ENCODE peak calls at places on chromosomes 3 and 15, in eight cellular contexts. Y is AG04450, E is foreskin keratinocyte, M is IMR-90, P is sigmoid colon, D is esophagus squamous epithelium, O is MM.1S, W is OCI-LY7. U is an unnamed sample.

GRCh38 chr3:28980631-28981030 is 300.2 kb upstream of the RBMS3 start:
- DNase-seq in P (no peak), O (no peak), Y (no peak), M (no peak), W (no peak), D (no peak), E (peak), U (no peak)

GRCh38 chr3:46661776-46662766 is 31.4 kb downstream of the ALS2CL start:
- DNase-seq in Y (no peak), P (peak), E (no peak), D (no peak), M (no peak), W (no peak), O (no peak), U (no peak)

GRCh38 chr15:69524850-69525249 is 72.2 kb downstream of the RPLP1 start:
- DNase-seq in E (no peak), O (no peak), M (no peak), P (no peak), Y (no peak), W (no peak), D (no peak), U (no peak)

GRCh38 chr3:119352235-119352634 is 58.1 kb downstream of the ARHGAP31 start:
- DNase-seq in O (peak), W (peak), M (peak), Y (no peak), P (no peak), E (no peak), D (no peak), U (no peak)

GRCh38 chr15:34659056-34659455 is 75.6 kb upstream of the GOLGA8B start:
- DNase-seq in P (no peak), D (no peak), O (no peak), E (no peak), Y (no peak), W (no peak), M (no peak), U (no peak)

GRCh38 chr3:64530434-64531049 is 157.3 kb downstream of the ADAMTS9 start:
- DNase-seq in P (peak), Y (no peak), E (peak), O (peak), W (peak), M (peak), D (no peak), U (peak)

GRCh38 chr15:29089731-29090616 is 179.6 kb downstream of the NSMCE3 start:
- DNase-seq in O (no peak), Y (peak), D (no peak), E (no peak), P (peak), W (no peak), M (peak), U (no peak)

GRCh38 chr3:43909149-43909548 is 218.4 kb downstream of the ABHD5 start:
- DNase-seq in O (no peak), E (no peak), P (no peak), M (peak), Y (no peak), W (no peak), D (no peak), U (no peak)

GRCh38 chr3:150610785-150611184 is 7.7 kb downstream of the SELENOT start:
- DNase-seq in E (no peak), P (no peak), O (no peak), M (no peak), D (no peak), W (no peak), Y (no peak), U (no peak)

GRCh38 chr3:57752307-57752706 is 3.8 kb upstream of the SLMAP start:
- DNase-seq in D (no peak), M (peak), E (peak), P (no peak), W (no peak), O (no peak), Y (no peak), U (peak)

GRCh38 chr3:46221368-46221767 is 13.3 kb upstream of the CCR1 start:
- DNase-seq in O (no peak), Y (no peak), P (no peak), M (no peak), D (no peak), W (no peak), E (no peak), U (no peak)

GRCh38 chr3:123655400-123655799 is 70.5 kb upstream of the HACD2 start:
- DNase-seq in E (no peak), Y (no peak), M (no peak), P (peak), W (no peak), O (no peak), D (no peak), U (no peak)

GRCh38 chr3:122310361-122310760 is 14.7 kb upstream of the CSTA start:
- DNase-seq in E (peak), O (no peak), P (no peak), Y (no peak), D (no peak), W (no peak), M (no peak), U (peak)

GRCh38 chr3:123346726-123347125 is 102.2 kb downstream of the ADCY5 start:
- DNase-seq in M (no peak), E (no peak), O (no peak), Y (no peak), W (no peak), P (peak), D (no peak), U (no peak)

GRCh38 chr3:18870642-18871041 is 277.7 kb upstream of the KCNH8 start:
- DNase-seq in Y (no peak), E (peak), W (no peak), M (no peak), D (no peak), O (no peak), P (no peak), U (no peak)

GRCh38 chr15:33209575-33210519 is 15.3 kb upstream of the FMN1 start:
- DNase-seq in O (no peak), P (no peak), M (no peak), D (no peak), Y (no peak), W (peak), E (no peak), U (no peak)

GRCh38 chr3:16723994-16724393 is 118.8 kb upstream of the DAZL start:
- DNase-seq in Y (no peak), D (no peak), W (peak), P (no peak), O (peak), E (peak), M (peak), U (no peak)

GRCh38 chr3:129486057-129487035 is 42.1 kb upstream of the RHO start:
- DNase-seq in P (peak), O (no peak), M (peak), E (no peak), W (no peak), D (no peak), Y (peak), U (no peak)

GRCh38 chr15:67178569-67179210 is 75.8 kb downstream of the AAGAB start:
- DNase-seq in O (no peak), P (no peak), E (peak), D (no peak), M (peak), Y (peak), W (no peak), U (no peak)

GRCh38 chr15:52787123-52787503 is 3.0 kb downstream of the ONECUT1 start:
- DNase-seq in W (no peak), Y (no peak), P (no peak), O (no peak), D (no peak), M (no peak), E (no peak), U (no peak)

GRCh38 chr15:69972436-69972835 is 125.3 kb downstream of the TLE3 start:
- DNase-seq in Y (no peak), D (no peak), O (no peak), E (no peak), W (no peak), P (no peak), M (no peak), U (no peak)

GRCh38 chr3:51391566-51392300 is 648 bp downstream of the RBM15B start:
- DNase-seq in D (no peak), E (peak), W (peak), M (peak), Y (no peak), P (no peak), O (peak), U (no peak)

GRCh38 chr3:10465161-10465560 is 40.2 kb downstream of the ATP2B2 start:
- DNase-seq in M (no peak), D (no peak), Y (no peak), O (no peak), E (no peak), P (no peak), W (no peak), U (no peak)

GRCh38 chr15:93974804-93975481 is 256.4 kb upstream of the MCTP2 start:
- DNase-seq in D (no peak), O (peak), W (no peak), E (peak), M (peak), Y (peak), P (no peak), U (peak)

DNA sequence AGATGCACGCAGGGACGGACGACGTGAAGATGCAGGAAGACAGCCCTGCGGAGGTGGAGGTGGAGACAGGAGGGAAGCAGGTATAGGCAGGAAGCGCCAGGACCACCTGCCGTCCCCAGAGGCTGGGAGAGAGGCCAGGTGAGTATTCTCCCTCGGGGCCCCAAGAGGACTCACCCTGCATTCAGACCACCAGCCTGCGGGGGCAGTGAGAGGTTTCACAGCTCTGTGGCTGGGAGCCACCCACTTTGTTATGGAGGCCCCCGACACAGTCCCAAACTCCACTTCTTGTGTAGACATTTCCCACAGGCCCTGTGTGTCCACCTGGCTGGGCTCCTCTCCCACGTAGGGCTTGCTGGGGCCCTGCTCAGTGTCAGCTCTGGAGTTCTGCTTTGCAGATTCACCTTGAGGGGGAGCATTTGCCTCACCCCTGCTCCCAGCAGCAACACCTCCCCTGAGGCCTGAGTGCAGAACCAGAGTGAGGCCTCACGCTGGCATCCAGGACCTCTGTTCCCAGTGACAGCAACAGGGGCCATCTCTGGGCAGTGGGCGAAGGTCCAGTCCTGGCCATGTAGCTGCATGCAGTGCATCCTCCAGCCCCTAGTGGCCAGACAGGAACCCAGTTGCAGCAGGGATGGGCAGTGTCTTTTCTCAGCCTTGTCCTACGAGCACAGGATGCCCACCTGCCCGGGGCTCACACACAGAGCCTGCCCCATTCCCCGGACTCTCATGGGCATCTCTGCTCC is 119.4 kb upstream of the IQSEC1 start:
- DNase-seq in E (no peak), M (peak), D (no peak), O (no peak), Y (no peak), P (peak), W (no peak), U (no peak)
- TF ChIP-seq CTCF in E (peak), M (peak), D (no peak), O (peak), Y (peak), P (no peak), W (peak), U (peak)

GRCh38 chr15:57823325-57823860 is 116.9 kb downstream of the POLR2M start:
- DNase-seq in W (no peak), O (no peak), P (no peak), M (no peak), E (no peak), Y (no peak), D (no peak), U (no peak)
- H3K27ac ChIP-seq in W (no peak), O (no peak), P (no peak), M (no peak), E (no peak), Y (no peak), D (no peak), U (no peak)

DNA sequence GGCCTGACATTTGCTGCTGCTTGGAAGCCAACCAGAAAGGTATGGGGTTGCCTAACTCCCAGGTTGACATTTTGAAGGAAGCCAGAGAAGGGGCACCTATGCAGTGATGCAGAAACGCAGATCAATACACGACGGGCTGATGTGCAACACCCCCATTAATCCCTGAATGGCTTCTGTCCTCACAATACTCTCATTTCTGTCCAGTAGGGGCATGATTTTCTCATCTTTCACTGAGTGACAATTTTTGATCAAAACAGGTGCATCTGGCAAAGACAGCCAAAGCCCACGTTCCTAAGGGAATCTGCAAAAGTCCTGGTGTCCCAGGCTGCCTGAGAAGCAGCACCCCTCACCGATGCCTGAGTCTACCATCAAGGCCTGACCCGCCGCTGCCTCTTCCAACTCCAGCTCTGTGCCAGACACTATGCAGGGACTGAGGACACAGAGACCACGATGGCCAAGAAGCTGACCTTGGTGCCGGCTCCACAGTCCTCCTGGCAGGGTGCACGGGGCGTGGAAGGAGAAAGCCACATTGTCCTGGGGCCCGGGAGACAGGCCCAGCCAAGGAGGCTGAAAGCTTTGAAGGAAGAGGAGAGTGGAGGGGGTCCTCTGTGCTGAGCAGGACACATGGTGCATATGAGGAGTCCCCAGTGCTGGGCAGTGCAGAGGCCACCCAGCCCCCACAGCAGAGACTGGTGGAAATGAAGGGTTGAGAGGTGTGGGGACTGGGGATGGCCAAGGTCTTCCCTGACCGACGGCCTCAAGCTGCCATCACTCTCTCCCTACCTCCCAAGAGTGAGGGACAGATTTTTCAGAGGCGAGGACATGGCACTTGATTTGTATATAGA is 159.6 kb downstream of the NUP210 start:
- DNase-seq in M (no peak), D (no peak), E (no peak), O (no peak), Y (no peak), P (no peak), W (peak), U (no peak)
- TF ChIP-seq CTCF in M (no peak), D (no peak), E (peak), O (no peak), Y (no peak), P (no peak), W (peak), U (no peak)

GRCh38 chr15:58608129-58608590 is 141.3 kb downstream of the ADAM10 start:
- DNase-seq in D (no peak), M (peak), Y (peak), E (no peak), P (no peak), W (no peak), O (no peak), U (no peak)

GRCh38 chr15:58605931-58606330 is 143.6 kb downstream of the ADAM10 start:
- DNase-seq in Y (no peak), W (no peak), D (no peak), M (no peak), O (no peak), E (no peak), P (no peak), U (no peak)

GRCh38 chr15:58602823-58603222 is 146.7 kb downstream of the ADAM10 start:
- DNase-seq in M (no peak), Y (no peak), O (no peak), D (no peak), E (no peak), W (no peak), P (no peak), U (no peak)

GRCh38 chr15:58606577-58607080 is 142.9 kb downstream of the ADAM10 start:
- DNase-seq in W (no peak), E (no peak), O (no peak), P (no peak), D (no peak), M (no peak), Y (no peak), U (no peak)

DNA sequence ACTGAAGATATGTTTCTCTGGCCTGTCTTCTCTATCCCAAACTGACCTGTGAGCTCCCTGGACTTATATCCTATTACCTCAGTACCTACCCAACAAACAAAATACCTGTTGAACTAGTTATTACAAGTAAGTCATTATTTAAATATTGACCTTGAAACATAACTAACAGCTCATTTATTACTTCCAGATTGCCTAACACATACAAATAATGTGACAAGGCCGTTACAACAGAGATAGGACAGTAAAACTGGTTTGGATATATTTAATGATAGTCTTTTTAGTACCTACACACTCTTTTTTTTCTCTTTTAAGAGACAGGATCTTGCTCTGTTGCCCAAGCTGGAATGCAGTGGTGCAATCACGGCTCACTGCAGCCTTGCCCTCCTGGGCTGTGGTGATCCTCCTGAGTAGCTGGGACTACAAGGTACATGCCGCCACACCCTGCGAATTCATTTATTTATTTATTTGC is 145.0 kb downstream of the ADAM10 start:
- DNase-seq in D (no peak), E (no peak), W (no peak), M (no peak), Y (no peak), O (no peak), P (no peak), U (no peak)
- H3K27ac ChIP-seq in D (peak), E (no peak), W (no peak), M (no peak), Y (no peak), O (no peak), P (no peak), U (no peak)

DNA sequence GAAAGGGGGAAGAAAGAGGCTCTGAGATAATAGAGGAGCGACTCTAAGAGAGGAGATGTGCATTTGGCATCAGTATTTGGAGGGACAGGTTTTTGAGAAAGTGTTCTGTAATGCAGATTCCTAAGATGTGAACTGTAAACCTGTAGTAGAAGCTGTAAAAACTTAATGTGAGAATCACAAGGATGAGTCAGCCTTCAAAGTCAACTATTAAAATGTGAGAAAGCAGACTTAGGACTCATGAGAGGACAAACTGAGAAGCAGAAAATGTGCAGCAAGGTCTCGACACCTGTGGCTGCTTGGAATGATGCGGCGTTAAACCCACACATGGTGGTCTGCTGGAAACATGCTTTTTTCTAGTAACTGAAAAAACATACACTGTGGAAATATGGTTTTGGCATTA is 36.0 kb downstream of the USP13 start:
- DNase-seq in M (peak), W (no peak), Y (no peak), P (no peak), D (no peak), O (no peak), E (peak), U (no peak)
- TF ChIP-seq CTCF in M (no peak), W (no peak), Y (no peak), P (no peak), D (no peak), O (no peak), E (no peak), U (no peak)

GRCh38 chr3:149018247-149018646 is 26.9 kb downstream of the GYG1 start:
- DNase-seq in P (no peak), W (no peak), Y (no peak), O (no peak), E (no peak), M (peak), D (no peak), U (no peak)
- H3K27ac ChIP-seq in P (peak), W (no peak), Y (no peak), O (no peak), E (no peak), M (peak), D (no peak), U (no peak)